ENCODE peak calls at places on chromosomes 7 and 10, in four cellular contexts. One of them, this sample, is unnamed.
A peak's percentile ranks its signal among the peaks of the same experiment; 100 is the strongest.

GRCh38 chr7:154231732-154232131 is 179.5 kb downstream of the DPP6 start:
- DNase-seq in activated CD8-positive, alpha-beta memory T cell treated with anti-CD3 and anti-CD28 coated beads for 24 hours: no peak
- DNase-seq in IMR-90: no peak
- DNase-seq in B cell: no peak
- DNase-seq in this sample: no peak

GRCh38 chr10:22427890-22428571 is 82.7 kb downstream of the SPAG6 start:
- DNase-seq in activated CD8-positive, alpha-beta memory T cell treated with anti-CD3 and anti-CD28 coated beads for 24 hours: no peak
- DNase-seq in IMR-90: peak; percentile 90
- DNase-seq in B cell: no peak
- DNase-seq in this sample: no peak

GRCh38 chr7:2849941-2850766 is 6.0 kb upstream of the GNA12 start:
- DNase-seq in activated CD8-positive, alpha-beta memory T cell treated with anti-CD3 and anti-CD28 coated beads for 24 hours: no peak
- DNase-seq in IMR-90: no peak
- DNase-seq in B cell: no peak
- DNase-seq in this sample: no peak

GRCh38 chr10:70743879-70744278 is 41.3 kb downstream of the TBATA start:
- DNase-seq in activated CD8-positive, alpha-beta memory T cell treated with anti-CD3 and anti-CD28 coated beads for 24 hours: no peak
- DNase-seq in IMR-90: no peak
- DNase-seq in B cell: no peak
- DNase-seq in this sample: no peak

GRCh38 chr7:108290344-108291134 is 160.4 kb upstream of the LAMB4 start:
- DNase-seq in activated CD8-positive, alpha-beta memory T cell treated with anti-CD3 and anti-CD28 coated beads for 24 hours: no peak
- DNase-seq in IMR-90: no peak
- DNase-seq in B cell: no peak
- DNase-seq in this sample: no peak

GRCh38 chr10:116719712-116720111 is 22.7 kb downstream of the HSPA12A start:
- DNase-seq in activated CD8-positive, alpha-beta memory T cell treated with anti-CD3 and anti-CD28 coated beads for 24 hours: no peak
- DNase-seq in IMR-90: no peak
- DNase-seq in B cell: no peak
- DNase-seq in this sample: no peak

GRCh38 chr10:70774810-70775678 is 10.1 kb downstream of the TBATA start:
- DNase-seq in activated CD8-positive, alpha-beta memory T cell treated with anti-CD3 and anti-CD28 coated beads for 24 hours: no peak
- DNase-seq in IMR-90: no peak
- DNase-seq in B cell: no peak
- DNase-seq in this sample: peak; percentile 79

GRCh38 chr10:119651514-119652327 is 541 bp downstream of the BAG3 start:
- DNase-seq in activated CD8-positive, alpha-beta memory T cell treated with anti-CD3 and anti-CD28 coated beads for 24 hours: peak; percentile 63
- DNase-seq in IMR-90: no peak
- DNase-seq in B cell: no peak
- DNase-seq in this sample: no peak

GRCh38 chr10:103451091-103451801 is 924 bp downstream of the CALHM2 start:
- DNase-seq in activated CD8-positive, alpha-beta memory T cell treated with anti-CD3 and anti-CD28 coated beads for 24 hours: peak; percentile 68
- DNase-seq in IMR-90: no peak
- DNase-seq in B cell: no peak
- DNase-seq in this sample: peak; percentile 95

GRCh38 chr7:152859781-152860191 is 100.2 kb downstream of the ACTR3B start:
- DNase-seq in activated CD8-positive, alpha-beta memory T cell treated with anti-CD3 and anti-CD28 coated beads for 24 hours: peak; percentile 51
- DNase-seq in IMR-90: no peak
- DNase-seq in B cell: no peak
- DNase-seq in this sample: peak; percentile 80

GRCh38 chr10:82969405-82969804 is 1094.4 kb downstream of the NRG3 start:
- DNase-seq in activated CD8-positive, alpha-beta memory T cell treated with anti-CD3 and anti-CD28 coated beads for 24 hours: no peak
- DNase-seq in IMR-90: peak; percentile 4
- DNase-seq in B cell: no peak
- DNase-seq in this sample: no peak

GRCh38 chr10:31419394-31420063 is 100.5 kb downstream of the ZEB1 start:
- DNase-seq in activated CD8-positive, alpha-beta memory T cell treated with anti-CD3 and anti-CD28 coated beads for 24 hours: no peak
- DNase-seq in IMR-90: peak; percentile 55
- DNase-seq in B cell: no peak
- DNase-seq in this sample: no peak

GRCh38 chr10:31924833-31925232 is 3.8 kb downstream of the ARHGAP12 start:
- DNase-seq in activated CD8-positive, alpha-beta memory T cell treated with anti-CD3 and anti-CD28 coated beads for 24 hours: no peak
- DNase-seq in IMR-90: no peak
- DNase-seq in B cell: no peak
- DNase-seq in this sample: no peak

GRCh38 chr7:123769371-123769770 is 20.6 kb upstream of the WASL start:
- DNase-seq in activated CD8-positive, alpha-beta memory T cell treated with anti-CD3 and anti-CD28 coated beads for 24 hours: no peak
- DNase-seq in IMR-90: peak; percentile 5
- DNase-seq in B cell: no peak
- DNase-seq in this sample: no peak

GRCh38 chr7:157692156-157693011 is 355.6 kb downstream of the DNAJB6 start:
- DNase-seq in activated CD8-positive, alpha-beta memory T cell treated with anti-CD3 and anti-CD28 coated beads for 24 hours: no peak
- DNase-seq in IMR-90: no peak
- DNase-seq in B cell: no peak
- DNase-seq in this sample: no peak